ENCODE peak calls at places on chromosome 20, in seven cellular contexts. D, O, K, C, W, F and N are unnamed samples.

GRCh38 chr20:1930165-1930564 is 35.0 kb downstream of the SIRPA start:
- DNase-seq in D (no peak), O (no peak), K (no peak), C (no peak), W (no peak), F (no peak), N (no peak)

GRCh38 chr20:42018979-42019378 is 400.8 kb upstream of the CHD6 start:
- DNase-seq in D (no peak), O (no peak), K (no peak), C (no peak), W (no peak), F (no peak), N (no peak)

GRCh38 chr20:3889489-3890409 is 562 bp downstream of the PANK2 start:
- DNase-seq in D (peak; percentile 19), O (peak; percentile 46), K (peak; percentile 55), C (peak; percentile 32), W (peak; percentile 15), F (peak; percentile 50), N (no peak)

GRCh38 chr20:44576297-44576696 is 6.1 kb upstream of the PKIG start:
- DNase-seq in D (no peak), O (no peak), K (no peak), C (no peak), W (no peak), F (peak; percentile 19), N (no peak)

GRCh38 chr20:42678895-42679294 is 510.8 kb downstream of the PTPRT start:
- DNase-seq in D (no peak), O (no peak), K (no peak), C (no peak), W (no peak), F (no peak), N (no peak)

GRCh38 chr20:13723015-13723414 is 61.7 kb downstream of the ESF1 start:
- DNase-seq in D (no peak), O (no peak), K (no peak), C (no peak), W (no peak), F (no peak), N (no peak)

GRCh38 chr20:46945465-46945864 is 50.8 kb downstream of the EYA2 start:
- DNase-seq in D (no peak), O (no peak), K (no peak), C (no peak), W (no peak), F (peak; percentile 30), N (no peak)

GRCh38 chr20:32463642-32464400 is 105.7 kb downstream of the ASXL1 start:
- DNase-seq in D (no peak), O (no peak), K (peak; percentile 27), C (no peak), W (no peak), F (no peak), N (no peak)

GRCh38 chr20:50421356-50422340 is 88.5 kb upstream of the PTPN1 start:
- DNase-seq in D (no peak), O (no peak), K (no peak), C (no peak), W (no peak), F (no peak), N (no peak)

GRCh38 chr20:48629960-48630315 is 197.9 kb downstream of the PREX1 start:
- DNase-seq in D (no peak), O (no peak), K (no peak), C (no peak), W (no peak), F (no peak), N (no peak)

GRCh38 chr20:23049933-23050838 is 714 bp upstream of the THBD start:
- DNase-seq in D (no peak), O (no peak), K (peak; percentile 68), C (peak; percentile 47), W (no peak), F (no peak), N (no peak)

GRCh38 chr20:48098099-48098498 is 312.8 kb upstream of the SULF2 start:
- DNase-seq in D (no peak), O (no peak), K (no peak), C (no peak), W (no peak), F (no peak), N (no peak)

GRCh38 chr20:60095456-60095855 is 137.2 kb downstream of the CDH26 start:
- DNase-seq in D (no peak), O (no peak), K (peak; percentile 47), C (no peak), W (no peak), F (no peak), N (no peak)

GRCh38 chr20:12084482-12084881 is 166.8 kb downstream of the BTBD3 start:
- DNase-seq in D (no peak), O (no peak), K (no peak), C (no peak), W (no peak), F (no peak), N (no peak)

GRCh38 chr20:46811328-46812084 is 83.1 kb upstream of the EYA2 start:
- DNase-seq in D (no peak), O (no peak), K (no peak), C (no peak), W (no peak), F (no peak), N (no peak)

GRCh38 chr20:50579511-50579910 is 69.3 kb downstream of the PTPN1 start:
- DNase-seq in D (no peak), O (no peak), K (no peak), C (no peak), W (no peak), F (no peak), N (no peak)

GRCh38 chr20:64114356-64114971 is 7.1 kb upstream of the NPBWR2 start:
- DNase-seq in D (no peak), O (no peak), K (no peak), C (no peak), W (no peak), F (no peak), N (no peak)

GRCh38 chr20:35226775-35227681 is 538 bp downstream of the MMP24 start:
- DNase-seq in D (peak; percentile 7), O (peak; percentile 46), K (peak; percentile 30), C (peak; percentile 23), W (peak; percentile 22), F (peak; percentile 54), N (peak; percentile 21)

GRCh38 chr20:50409495-50409894 is 100.7 kb upstream of the PTPN1 start:
- DNase-seq in D (no peak), O (no peak), K (no peak), C (no peak), W (no peak), F (no peak), N (no peak)

GRCh38 chr20:6671829-6672228 is 95.7 kb upstream of the BMP2 start:
- DNase-seq in D (no peak), O (no peak), K (no peak), C (no peak), W (no peak), F (no peak), N (no peak)

GRCh38 chr20:61599061-61599930 is 347.2 kb downstream of the CDH4 start:
- DNase-seq in D (no peak), O (no peak), K (no peak), C (no peak), W (no peak), F (no peak), N (no peak)

GRCh38 chr20:38757145-38757800 is 9.0 kb downstream of the ACTR5 start:
- DNase-seq in D (no peak), O (no peak), K (no peak), C (no peak), W (no peak), F (no peak), N (no peak)

GRCh38 chr20:10674684-10675455 is 1.1 kb upstream of the JAG1 start:
- DNase-seq in D (no peak), O (peak; percentile 22), K (peak; percentile 88), C (peak; percentile 69), W (no peak), F (peak; percentile 91), N (no peak)

GRCh38 chr20:59696476-59696875 is 92.1 kb downstream of the PHACTR3 start:
- DNase-seq in D (no peak), O (no peak), K (no peak), C (no peak), W (no peak), F (no peak), N (no peak)

GRCh38 chr20:46430921-46431712 is 24.7 kb upstream of the ELMO2 start:
- DNase-seq in D (no peak), O (no peak), K (no peak), C (no peak), W (no peak), F (no peak), N (no peak)

GRCh38 chr20:48584391-48585249 is 243.2 kb downstream of the PREX1 start:
- DNase-seq in D (no peak), O (no peak), K (no peak), C (no peak), W (no peak), F (no peak), N (no peak)

GRCh38 chr20:41201760-41202159 is 64.4 kb downstream of the PLCG1 start:
- DNase-seq in D (no peak), O (no peak), K (no peak), C (no peak), W (no peak), F (no peak), N (no peak)

GRCh38 chr20:9458075-9458818 is 56.1 kb upstream of the LAMP5 start:
- DNase-seq in D (no peak), O (no peak), K (no peak), C (peak; percentile 58), W (no peak), F (no peak), N (no peak)

GRCh38 chr20:59783020-59784010 is 150.1 kb downstream of the SYCP2 start:
- DNase-seq in D (no peak), O (peak; percentile 22), K (peak; percentile 61), C (peak; percentile 24), W (no peak), F (peak; percentile 34), N (no peak)

GRCh38 chr20:21099653-21100589 is 6.2 kb downstream of the LINC00237 start:
- DNase-seq in D (no peak), O (peak; percentile 42), K (peak; percentile 41), C (no peak), W (no peak), F (no peak), N (no peak)

GRCh38 chr20:39660965-39661364 is 698.8 kb downstream of the DHX35 start:
- DNase-seq in D (no peak), O (no peak), K (no peak), C (peak; percentile 14), W (no peak), F (peak; percentile 28), N (no peak)

GRCh38 chr20:10572853-10573252 is 100.9 kb downstream of the JAG1 start:
- DNase-seq in D (no peak), O (no peak), K (no peak), C (no peak), W (no peak), F (no peak), N (no peak)

GRCh38 chr20:36744764-36745191 is 1.1 kb downstream of the NDRG3 start:
- DNase-seq in D (no peak), O (no peak), K (peak; percentile 86), C (peak; percentile 21), W (no peak), F (no peak), N (no peak)

GRCh38 chr20:21808863-21809664 is 103.6 kb downstream of the PAX1 start:
- DNase-seq in D (no peak), O (peak; percentile 12), K (peak; percentile 58), C (no peak), W (peak; percentile 2), F (no peak), N (no peak)

GRCh38 chr20:10060223-10060622 is 25.4 kb downstream of the ANKEF1 start:
- DNase-seq in D (no peak), O (no peak), K (no peak), C (no peak), W (no peak), F (no peak), N (no peak)

GRCh38 chr20:59185809-59186208 is 22.2 kb downstream of the ZNF831 start:
- DNase-seq in D (no peak), O (no peak), K (no peak), C (no peak), W (no peak), F (peak; percentile 9), N (no peak)

GRCh38 chr20:46255440-46256104 is 52.7 kb downstream of the CDH22 start:
- DNase-seq in D (peak; percentile 4), O (no peak), K (peak; percentile 81), C (peak; percentile 89), W (no peak), F (peak; percentile 82), N (peak; percentile 4)

GRCh38 chr20:41029150-41029872 is 689 bp downstream of the TOP1 start:
- DNase-seq in D (no peak), O (peak; percentile 36), K (peak; percentile 43), C (no peak), W (peak; percentile 20), F (peak; percentile 59), N (peak; percentile 23)